ENCODE peak calls at places on chromosomes 16 and 17, in nine cellular contexts. I, T, J, C, L, A, X, D and F are unnamed samples.

GRCh38 chr17:57782642-57783337 is 37.7 kb upstream of the CCDC182 start:
- DNase-seq in I (no peak), T (no peak), J (no peak), C (no peak), L (no peak), A (no peak), X (peak), D (no peak), F (no peak)

GRCh38 chr17:12342609-12343248 is 322.1 kb downstream of the MAP2K4 start:
- DNase-seq in I (peak), T (peak), J (peak), C (no peak), L (no peak), A (peak), X (no peak), D (no peak), F (no peak)

GRCh38 chr17:59330314-59330942 is 1.0 kb upstream of the YPEL2 start:
- DNase-seq in I (peak), T (no peak), J (peak), C (peak), L (peak), A (no peak), X (no peak), D (peak), F (peak)

GRCh38 chr17:67374329-67375053 is 2.6 kb upstream of the PITPNC1 start:
- DNase-seq in I (peak), T (peak), J (peak), C (peak), L (peak), A (peak), X (peak), D (peak), F (peak)

GRCh38 chr16:78277374-78277773 is 177.9 kb downstream of the WWOX start:
- DNase-seq in I (no peak), T (no peak), J (no peak), C (no peak), L (no peak), A (no peak), X (no peak), D (no peak), F (no peak)

GRCh38 chr17:58710948-58711552 is 18.6 kb downstream of the RAD51C start:
- DNase-seq in I (peak), T (peak), J (peak), C (no peak), L (peak), A (peak), X (no peak), D (no peak), F (no peak)

GRCh38 chr16:84243732-84244131 is 3.9 kb upstream of the KCNG4 start:
- DNase-seq in I (no peak), T (no peak), J (no peak), C (no peak), L (no peak), A (peak), X (no peak), D (no peak), F (no peak)

GRCh38 chr17:69654981-69655581 is 240.6 kb downstream of the MAP2K6 start:
- DNase-seq in I (no peak), T (no peak), J (no peak), C (no peak), L (no peak), A (peak), X (no peak), D (no peak), F (no peak)

GRCh38 chr17:172401-172800 is 9.0 kb downstream of the DOC2B start:
- DNase-seq in I (no peak), T (no peak), J (no peak), C (no peak), L (no peak), A (no peak), X (no peak), D (no peak), F (no peak)

GRCh38 chr17:3588104-3588503 is 21.1 kb downstream of the TRPV1 start:
- DNase-seq in I (no peak), T (no peak), J (no peak), C (no peak), L (no peak), A (no peak), X (no peak), D (no peak), F (no peak)

GRCh38 chr17:57541472-57542394 is 203.4 kb downstream of the CCDC182 start:
- DNase-seq in I (no peak), T (no peak), J (peak), C (no peak), L (peak), A (no peak), X (peak), D (peak), F (no peak)

GRCh38 chr17:38861399-38861843 is 7.9 kb upstream of the RPL23 start:
- DNase-seq in I (peak), T (peak), J (no peak), C (peak), L (no peak), A (peak), X (no peak), D (no peak), F (no peak)

GRCh38 chr16:82203198-82203597 is 33.2 kb upstream of the MPHOSPH6 start:
- DNase-seq in I (no peak), T (no peak), J (no peak), C (no peak), L (no peak), A (no peak), X (no peak), D (no peak), F (no peak)

GRCh38 chr16:711084-711483 is 3.8 kb upstream of the METRN start:
- DNase-seq in I (no peak), T (no peak), J (no peak), C (no peak), L (no peak), A (no peak), X (no peak), D (no peak), F (no peak)

GRCh38 chr16:12674096-12674495 is 129.6 kb downstream of the CPPED1 start:
- DNase-seq in I (no peak), T (no peak), J (no peak), C (no peak), L (no peak), A (no peak), X (no peak), D (no peak), F (no peak)

GRCh38 chr17:80862341-80862969 is 129.2 kb upstream of the CHMP6 start:
- DNase-seq in I (no peak), T (no peak), J (no peak), C (peak), L (no peak), A (peak), X (no peak), D (no peak), F (no peak)

GRCh38 chr17:15958484-15958854 is 13.5 kb downstream of the ADORA2B start:
- DNase-seq in I (no peak), T (no peak), J (no peak), C (no peak), L (no peak), A (no peak), X (no peak), D (no peak), F (no peak)

GRCh38 chr16:86662195-86662594 is 83.8 kb downstream of the FOXL1 start:
- DNase-seq in I (no peak), T (no peak), J (no peak), C (no peak), L (no peak), A (no peak), X (no peak), D (no peak), F (no peak)

GRCh38 chr17:55770220-55770870 is 19.5 kb downstream of the PCTP start:
- DNase-seq in I (no peak), T (no peak), J (peak), C (no peak), L (peak), A (peak), X (no peak), D (no peak), F (no peak)

GRCh38 chr17:82722341-82723013 is 6.0 kb downstream of the FN3KRP start:
- DNase-seq in I (no peak), T (no peak), J (no peak), C (peak), L (no peak), A (no peak), X (no peak), D (no peak), F (no peak)

GRCh38 chr17:34245496-34245895 is 9.6 kb upstream of the CCL2 start:
- DNase-seq in I (no peak), T (no peak), J (no peak), C (no peak), L (no peak), A (no peak), X (no peak), D (no peak), F (no peak)

GRCh38 chr16:50313596-50314483 is 47.5 kb downstream of the ADCY7 start:
- DNase-seq in I (no peak), T (peak), J (peak), C (no peak), L (no peak), A (no peak), X (peak), D (no peak), F (no peak)

GRCh38 chr17:40637931-40638330 is 9.7 kb downstream of the SMARCE1 start:
- DNase-seq in I (no peak), T (no peak), J (no peak), C (no peak), L (no peak), A (no peak), X (no peak), D (no peak), F (no peak)

GRCh38 chr17:21042434-21043295 is at the start of gene USP22:
- DNase-seq in I (peak), T (peak), J (no peak), C (no peak), L (peak), A (peak), X (no peak), D (peak), F (no peak)

GRCh38 chr16:30839523-30840227 is 52.7 kb upstream of the ZNF629 start:
- DNase-seq in I (no peak), T (no peak), J (no peak), C (no peak), L (no peak), A (no peak), X (no peak), D (no peak), F (no peak)

GRCh38 chr17:81703747-81704654 is 834 bp downstream of the MRPL12 start:
- DNase-seq in I (no peak), T (no peak), J (no peak), C (peak), L (no peak), A (peak), X (no peak), D (no peak), F (no peak)

GRCh38 chr16:22670551-22670970 is 143.4 kb upstream of the HS3ST2 start:
- DNase-seq in I (peak), T (peak), J (no peak), C (no peak), L (peak), A (peak), X (no peak), D (no peak), F (no peak)

GRCh38 chr16:471353-472198 is 46.1 kb downstream of the RAB11FIP3 start:
- DNase-seq in I (no peak), T (no peak), J (no peak), C (no peak), L (no peak), A (no peak), X (no peak), D (no peak), F (no peak)

GRCh38 chr16:61909074-61909473 is 127.2 kb downstream of the CDH8 start:
- DNase-seq in I (no peak), T (no peak), J (no peak), C (no peak), L (no peak), A (no peak), X (no peak), D (no peak), F (no peak)

GRCh38 chr16:70754874-70755600 is 45.9 kb downstream of the VAC14 start:
- DNase-seq in I (no peak), T (no peak), J (no peak), C (peak), L (no peak), A (no peak), X (no peak), D (no peak), F (no peak)

GRCh38 chr16:27460663-27461482 is 58.9 kb downstream of the IL21R start:
- DNase-seq in I (no peak), T (no peak), J (no peak), C (no peak), L (no peak), A (no peak), X (peak), D (no peak), F (no peak)

GRCh38 chr16:80932725-80933124 is 74.0 kb downstream of the CMC2 start:
- DNase-seq in I (peak), T (no peak), J (peak), C (no peak), L (no peak), A (no peak), X (peak), D (peak), F (peak)